ENCODE peak calls at places on chromosomes 5 and 9, in five cellular contexts. Z, I, C, X and Y are unnamed samples.
A peak's percentile ranks its signal among the peaks of the same experiment; 100 is the strongest.

GRCh38 chr9:101274971-101275670 is 109.7 kb downstream of the BAAT start:
- DNase-seq in C (no peak), Z (no peak), I (no peak), X (no peak), Y (no peak)

GRCh38 chr5:151238303-151238741 is 14.4 kb upstream of the CCDC69 start:
- DNase-seq in I (no peak), C (no peak), Z (peak; percentile 81), X (no peak), Y (no peak)

GRCh38 chr9:13750061-13750460 is 470.6 kb upstream of the MPDZ start:
- DNase-seq in X (peak; percentile 91), Z (no peak), C (no peak), I (peak; percentile 92), Y (peak; percentile 9)

GRCh38 chr5:94113087-94113486 is 371.7 kb upstream of the POU5F2 start:
- DNase-seq in Z (no peak), C (no peak), X (no peak), I (no peak), Y (no peak)

GRCh38 chr5:73370620-73371583 is 77.7 kb downstream of the FOXD1 start:
- DNase-seq in C (no peak), I (peak; percentile 44), X (peak; percentile 95), Z (no peak), Y (peak; percentile 86)

GRCh38 chr5:92544042-92544441 is 1037.0 kb downstream of the NR2F1-AS1 start:
- DNase-seq in Z (no peak), C (no peak), X (no peak), I (peak; percentile 49), Y (no peak)

GRCh38 chr9:70113403-70114022 is 69.9 kb downstream of the MAMDC2 start:
- DNase-seq in X (peak; percentile 53), I (peak; percentile 77), C (peak; percentile 25), Z (peak; percentile 46), Y (peak; percentile 76)

GRCh38 chr5:3542158-3542557 is 53.5 kb upstream of the IRX1 start:
- DNase-seq in C (no peak), I (no peak), Z (no peak), X (peak; percentile 10), Y (peak; percentile 73)

GRCh38 chr9:115513148-115513547 is 395.2 kb upstream of the TNC start:
- DNase-seq in I (no peak), Z (no peak), C (no peak), X (no peak), Y (no peak)

GRCh38 chr9:137984520-137985257 is 107.1 kb downstream of the CACNA1B start:
- DNase-seq in I (no peak), C (no peak), Z (no peak), X (no peak), Y (no peak)

GRCh38 chr9:93590609-93591234 is 14.3 kb downstream of the PHF2 start:
- DNase-seq in X (no peak), Z (no peak), I (no peak), C (no peak), Y (no peak)

GRCh38 chr5:154865466-154866184 is 7.2 kb downstream of the CNOT8 start:
- DNase-seq in Z (no peak), X (no peak), I (peak; percentile 22), C (no peak), Y (peak; percentile 44)

GRCh38 chr5:98004463-98004862 is 769.0 kb upstream of the RGMB start:
- DNase-seq in X (no peak), C (no peak), Z (no peak), I (no peak), Y (no peak)

GRCh38 chr5:180640765-180641565 is 8.4 kb downstream of the FLT4 start:
- DNase-seq in X (no peak), C (no peak), Z (peak; percentile 14), I (no peak), Y (no peak)

GRCh38 chr5:180831139-180832080 is 28.8 kb upstream of the MGAT1 start:
- DNase-seq in Z (peak; percentile 92), C (peak; percentile 51), X (peak; percentile 80), I (peak; percentile 79), Y (peak; percentile 70)

GRCh38 chr5:132215329-132215728 is 12.3 kb downstream of the P4HA2 start:
- DNase-seq in Z (peak; percentile 93), X (peak; percentile 88), C (peak; percentile 51), I (peak; percentile 97), Y (peak; percentile 99)

GRCh38 chr5:180596668-180597231 is 5.5 kb upstream of the SCGB3A1 start:
- DNase-seq in C (peak; percentile 22), I (no peak), X (no peak), Z (peak; percentile 11), Y (no peak)

GRCh38 chr5:10596310-10596703 is 32.4 kb downstream of the ANKRD33B start:
- DNase-seq in X (no peak), Z (no peak), C (no peak), I (no peak), Y (no peak)

GRCh38 chr5:123209163-123210013 is 120.3 kb downstream of the PRDM6 start:
- DNase-seq in Z (no peak), C (no peak), I (peak; percentile 86), X (peak; percentile 62), Y (peak; percentile 93)

GRCh38 chr9:68780735-68781134 is 75.7 kb downstream of the PIP5K1B start:
- DNase-seq in I (peak; percentile 11), X (peak; percentile 6), Z (no peak), C (no peak), Y (peak; percentile 4)

GRCh38 chr5:149930060-149930753 is 14.4 kb downstream of the PDE6A start:
- DNase-seq in Z (no peak), X (no peak), I (peak; percentile 73), C (peak; percentile 25), Y (no peak)

GRCh38 chr5:123089572-123089970 is 530 bp downstream of the PRDM6 start:
- DNase-seq in Z (no peak), X (no peak), I (peak; percentile 51), C (no peak), Y (peak; percentile 58)

GRCh38 chr9:137085918-137086530 is 761 bp upstream of the MAN1B1 start:
- DNase-seq in X (peak; percentile 44), I (peak; percentile 41), C (no peak), Z (no peak), Y (peak; percentile 38)

GRCh38 chr9:37921546-37922300 is 17.8 kb upstream of the SLC25A51 start:
- DNase-seq in Z (no peak), C (no peak), I (no peak), X (no peak), Y (peak; percentile 76)

GRCh38 chr5:61029456-61030162 is 84.6 kb downstream of the NDUFAF2 start:
- DNase-seq in Z (no peak), X (no peak), C (no peak), I (no peak), Y (no peak)

GRCh38 chr9:108972626-108973209 is 38.5 kb downstream of the ABITRAM start:
- DNase-seq in X (no peak), Z (no peak), I (peak; percentile 30), C (no peak), Y (no peak)

GRCh38 chr5:145797336-145797735 is 37.8 kb downstream of the PRELID2 start:
- DNase-seq in X (peak; percentile 31), I (peak; percentile 35), C (no peak), Z (no peak), Y (peak; percentile 50)

GRCh38 chr5:127875235-127876021 is 172.2 kb downstream of the CCDC192 start:
- DNase-seq in Z (peak; percentile 41), C (peak; percentile 83), I (peak; percentile 86), X (peak; percentile 78), Y (peak; percentile 86)

GRCh38 chr5:132807163-132807838 is 5.8 kb upstream of the SOWAHA start:
- DNase-seq in Z (no peak), X (no peak), I (no peak), C (no peak), Y (no peak)

GRCh38 chr9:83403864-83404263 is 134.3 kb downstream of the FRMD3 start:
- DNase-seq in Z (no peak), I (peak; percentile 67), X (no peak), C (no peak), Y (no peak)

GRCh38 chr9:126607731-126608130 is 6.0 kb upstream of the LMX1B start:
- DNase-seq in Z (no peak), X (no peak), I (no peak), C (no peak), Y (no peak)

GRCh38 chr9:90014421-90014820 is 409.6 kb downstream of the GADD45G start:
- DNase-seq in I (no peak), X (no peak), C (no peak), Z (no peak), Y (peak; percentile 94)

GRCh38 chr9:116683535-116683934 is 3.6 kb upstream of the TRIM32 start:
- DNase-seq in C (no peak), X (no peak), I (no peak), Z (no peak), Y (no peak)

GRCh38 chr5:14109041-14109747 is 33.9 kb upstream of the TRIO start:
- DNase-seq in X (peak; percentile 92), I (peak; percentile 19), C (peak; percentile 86), Z (no peak), Y (peak; percentile 28)

GRCh38 chr5:97838214-97838613 is 655.2 kb upstream of the RIOK2 start:
- DNase-seq in Z (no peak), I (peak; percentile 93), X (peak; percentile 96), C (no peak), Y (peak; percentile 93)

GRCh38 chr5:36457511-36458260 is 148.7 kb upstream of the SLC1A3 start:
- DNase-seq in X (peak; percentile 76), I (peak; percentile 70), C (no peak), Z (no peak), Y (no peak)

GRCh38 chr9:18149457-18150011 is 324.4 kb upstream of the ADAMTSL1 start:
- DNase-seq in X (peak; percentile 21), I (peak; percentile 19), Z (no peak), C (no peak), Y (peak; percentile 11)
- TF ChIP-seq CTCF in X (peak; percentile 43), I (no peak), Z (no peak), C (peak; percentile 21), Y (no peak)

GRCh38 chr5:80195837-80196400 is 59.9 kb downstream of the SERINC5 start:
- DNase-seq in X (no peak), I (no peak), C (no peak), Z (no peak), Y (no peak)

GRCh38 chr5:80194470-80194869 is 61.4 kb downstream of the SERINC5 start:
- DNase-seq in X (no peak), I (no peak), Z (no peak), C (no peak), Y (no peak)

GRCh38 chr5:80198399-80198798 is 57.4 kb downstream of the SERINC5 start:
- DNase-seq in Z (peak; percentile 46), X (no peak), C (no peak), I (peak; percentile 47), Y (no peak)

GRCh38 chr5:80193421-80193820 is 62.4 kb downstream of the SERINC5 start:
- DNase-seq in C (no peak), I (no peak), X (no peak), Z (no peak), Y (no peak)

GRCh38 chr5:80198920-80199319 is 56.9 kb downstream of the SERINC5 start:
- DNase-seq in X (no peak), C (no peak), Z (no peak), I (no peak), Y (no peak)
- TF ChIP-seq CTCF in X (no peak), C (no peak), Z (no peak), I (no peak), Y (no peak)

GRCh38 chr9:121197135-121197534 is 4.5 kb downstream of the RAB14 start:
- DNase-seq in I (no peak), Z (no peak), X (no peak), C (no peak), Y (no peak)
- TF ChIP-seq CTCF in I (peak; percentile 33), Z (no peak), X (no peak), C (no peak), Y (peak; percentile 15)

GRCh38 chr5:138611295-138612220 is 36.4 kb upstream of the HSPA9 start:
- DNase-seq in X (no peak), Z (peak; percentile 22), C (no peak), I (peak; percentile 26), Y (peak; percentile 77)
- TF ChIP-seq CTCF in X (no peak), Z (peak; percentile 37), C (no peak), I (no peak), Y (no peak)